ENCODE peak calls at places on chromosomes 5 and 9, in ten cellular contexts. I is CD8-positive, alpha-beta memory T cell; U is ACHN; S is COR-L47; W is Right ventricle myocardium inferior; Z is CD4-positive, alpha-beta memory T cell; M is endodermal cell; R is nucleus accumbens; E is neural crest cell; X is anterior cingulate cortex. A is an unnamed sample.

GRCh38 chr9:93992830-93993229 is 37.7 kb upstream of the BARX1 start:
- DNase-seq in Z (no peak), M (no peak), U (no peak), S (no peak), W (no peak), X (no peak), E (no peak), R (no peak), I (no peak), A (no peak)

GRCh38 chr9:92180669-92181181 is 65.5 kb upstream of the SPTLC1 start:
- DNase-seq in U (no peak), E (no peak), Z (no peak), M (peak; percentile 85), W (no peak), X (no peak), S (peak; percentile 53), R (no peak), I (no peak), A (no peak)

GRCh38 chr5:132233811-132234683 is 6.4 kb upstream of the P4HA2 start:
- DNase-seq in E (no peak), Z (no peak), W (no peak), M (peak; percentile 24), X (no peak), R (no peak), S (no peak), I (no peak), U (no peak), A (no peak)

GRCh38 chr9:136312436-136312835 is 8.5 kb upstream of the CCDC187 start:
- DNase-seq in M (no peak), E (no peak), I (peak; percentile 34), X (peak; percentile 24), R (peak; percentile 19), U (peak; percentile 22), Z (peak; percentile 37), W (peak; percentile 60), S (no peak), A (peak; percentile 26)

GRCh38 chr5:151285683-151286082 is 17.9 kb downstream of the SLC36A3 start:
- DNase-seq in U (no peak), S (no peak), R (no peak), W (no peak), M (no peak), Z (no peak), E (no peak), X (no peak), I (no peak), A (no peak)

GRCh38 chr5:121867403-121867802 is 15.7 kb downstream of the FTMT start:
- DNase-seq in X (no peak), S (no peak), E (no peak), R (no peak), I (no peak), M (no peak), Z (no peak), W (no peak), U (no peak), A (no peak)

GRCh38 chr5:111697215-111697614 is 59.8 kb downstream of the NREP start:
- DNase-seq in X (no peak), I (no peak), E (no peak), M (no peak), R (no peak), S (peak; percentile 52), U (no peak), W (no peak), Z (no peak), A (no peak)

GRCh38 chr5:63963080-63963735 is 963 bp upstream of the HTR1A start:
- DNase-seq in Z (no peak), W (no peak), X (no peak), U (peak; percentile 72), S (peak; percentile 63), R (no peak), I (no peak), M (peak; percentile 89), E (peak; percentile 70), A (peak; percentile 78)

GRCh38 chr9:94783121-94783664 is 56.7 kb downstream of the AOPEP start:
- DNase-seq in X (peak; percentile 37), I (peak; percentile 28), S (peak; percentile 88), R (peak; percentile 71), W (no peak), M (peak; percentile 85), Z (peak; percentile 29), E (peak; percentile 50), U (peak; percentile 83), A (peak; percentile 70)

GRCh38 chr9:77163889-77164288 is 13.4 kb upstream of the VPS13A start:
- DNase-seq in R (no peak), Z (no peak), W (no peak), U (no peak), M (no peak), I (no peak), X (no peak), E (no peak), S (no peak), A (no peak)